ENCODE peak calls at places on chromosomes 2 and 18, in five cellular contexts. K is H1, R is neuronal stem cell, O is trophoblast cell, T is mesenchymal stem cell. Z is an unnamed sample.

GRCh38 chr18:4060427-4061281 is 394.5 kb downstream of the DLGAP1 start:
- DNase-seq in O (no peak), K (no peak), T (no peak), R (peak), Z (no peak)

GRCh38 chr2:2098458-2099167 is 232.5 kb downstream of the MYT1L start:
- DNase-seq in O (no peak), T (no peak), R (no peak), K (no peak), Z (no peak)

GRCh38 chr2:88077076-88077475 is 9.5 kb downstream of the SMYD1 start:
- DNase-seq in T (no peak), O (no peak), K (no peak), R (no peak), Z (no peak)

GRCh38 chr18:4024702-4025101 is 430.4 kb downstream of the DLGAP1 start:
- DNase-seq in T (no peak), O (no peak), R (no peak), K (no peak), Z (no peak)

GRCh38 chr18:71707400-71707799 is 836.7 kb downstream of the CBLN2 start:
- DNase-seq in R (no peak), O (no peak), T (no peak), K (no peak), Z (no peak)

GRCh38 chr2:38528008-38528442 is 74.7 kb downstream of the HNRNPLL start:
- DNase-seq in R (no peak), K (peak), O (peak), T (peak), Z (peak)

GRCh38 chr2:71223767-71224333 is 3.1 kb downstream of the PAIP2B start:
- DNase-seq in O (peak), K (peak), T (peak), R (peak), Z (peak)

GRCh38 chr2:138421971-138422335 is 79.6 kb upstream of the SPOPL start:
- DNase-seq in O (peak), K (no peak), R (no peak), T (peak), Z (peak)

GRCh38 chr2:69122271-69122670 is 109.3 kb downstream of the ANTXR1 start:
- DNase-seq in K (no peak), R (no peak), O (no peak), T (peak), Z (peak)

GRCh38 chr2:225272173-225272572 is 127.3 kb upstream of the NYAP2 start:
- DNase-seq in K (no peak), T (no peak), O (no peak), R (no peak), Z (no peak)

GRCh38 chr2:223054193-223054781 is 2.3 kb downstream of the KCNE4 start:
- DNase-seq in K (no peak), O (no peak), R (no peak), T (peak), Z (peak)

GRCh38 chr2:158457092-158457825 is 507 bp downstream of the PKP4 start:
- DNase-seq in O (peak), T (peak), K (peak), R (peak), Z (peak)

GRCh38 chr2:61534926-61535325 is 3.2 kb downstream of the XPO1 start:
- DNase-seq in T (no peak), R (no peak), K (no peak), O (no peak), Z (peak)

GRCh38 chr2:226446406-226447001 is 353.1 kb downstream of the IRS1 start:
- DNase-seq in R (no peak), K (no peak), T (no peak), O (no peak), Z (peak)

GRCh38 chr2:135987441-135987840 is 2.0 kb upstream of the DARS1 start:
- DNase-seq in K (no peak), O (no peak), T (no peak), R (no peak), Z (no peak)

GRCh38 chr2:217086038-217086522 is 226.2 kb upstream of the TNP1 start:
- DNase-seq in R (no peak), O (no peak), T (peak), K (no peak), Z (peak)

GRCh38 chr2:50535971-50536759 is 495.8 kb downstream of the NRXN1 start:
- DNase-seq in O (no peak), R (peak), K (no peak), T (peak), Z (peak)

GRCh38 chr2:218719457-218719856 is 8.8 kb downstream of the TTLL4 start:
- DNase-seq in T (no peak), K (no peak), R (no peak), O (no peak), Z (no peak)

GRCh38 chr2:80078290-80079036 is 226.1 kb downstream of the LRRTM1 start:
- DNase-seq in O (no peak), K (no peak), T (no peak), R (no peak), Z (no peak)

GRCh38 chr2:98799375-98800329 is 68.7 kb upstream of the MGAT4A start:
- DNase-seq in O (no peak), T (no peak), R (no peak), K (no peak), Z (no peak)

GRCh38 chr2:9481257-9481922 is 7.0 kb downstream of the IAH1 start:
- DNase-seq in T (peak), R (no peak), K (no peak), O (no peak), Z (peak)

GRCh38 chr2:232482301-232483238 is 5.1 kb downstream of the ECEL1 start:
- DNase-seq in O (no peak), K (no peak), R (no peak), T (no peak), Z (no peak)

GRCh38 chr2:171592026-171592555 is 69.8 kb downstream of the CYBRD1 start:
- DNase-seq in R (no peak), T (no peak), O (no peak), K (no peak), Z (no peak)

GRCh38 chr18:12639990-12640880 is 17.7 kb downstream of the SPIRE1 start:
- DNase-seq in O (peak), K (no peak), T (peak), R (no peak), Z (peak)

GRCh38 chr2:215410932-215411285 is 25.0 kb downstream of the FN1 start:
- DNase-seq in K (no peak), T (peak), O (no peak), R (no peak), Z (peak)

GRCh38 chr2:216802516-216803265 is 57.2 kb downstream of the TNP1 start:
- DNase-seq in R (no peak), K (no peak), O (no peak), T (no peak), Z (no peak)

GRCh38 chr2:120712180-120712678 is 23.4 kb upstream of the GLI2 start:
- DNase-seq in R (no peak), K (no peak), O (no peak), T (no peak), Z (peak)

GRCh38 chr2:144330951-144331651 is 188.8 kb downstream of the ZEB2 start:
- DNase-seq in T (peak), K (no peak), O (no peak), R (no peak), Z (peak)

GRCh38 chr2:152407204-152407721 is 72.3 kb downstream of the FMNL2 start:
- DNase-seq in R (peak), O (peak), K (peak), T (peak), Z (peak)

GRCh38 chr2:62137431-62137830 is 58.5 kb upstream of the B3GNT2 start:
- DNase-seq in R (no peak), K (no peak), T (peak), O (peak), Z (peak)

GRCh38 chr2:95053543-95053942 is 28.0 kb downstream of the MAL start:
- DNase-seq in O (no peak), T (no peak), K (peak), R (no peak), Z (no peak)

GRCh38 chr2:61178603-61179545 is 16.9 kb downstream of the C2orf74 start:
- DNase-seq in K (peak), R (no peak), O (no peak), T (peak), Z (peak)

GRCh38 chr2:161045726-161046125 is 114.5 kb upstream of the TANK start:
- DNase-seq in K (no peak), R (no peak), O (no peak), T (peak), Z (peak)

GRCh38 chr2:71578665-71579371 is 125.5 kb downstream of the DYSF start:
- DNase-seq in O (no peak), K (no peak), T (no peak), R (no peak), Z (peak)

GRCh38 chr2:160974803-160975202 is 185.4 kb upstream of the TANK start:
- DNase-seq in R (no peak), O (no peak), T (no peak), K (no peak), Z (peak)

GRCh38 chr2:39511786-39512433 is 74.8 kb upstream of the MAP4K3 start:
- DNase-seq in T (peak), R (peak), K (no peak), O (no peak), Z (no peak)

GRCh38 chr2:10721344-10722251 is at the start of gene ATP6V1C2:
- DNase-seq in K (peak), R (peak), T (no peak), O (peak), Z (no peak)

GRCh38 chr2:151922845-151923666 is 94.8 kb upstream of the ARL5A start:
- DNase-seq in K (no peak), O (peak), T (no peak), R (no peak), Z (no peak)

GRCh38 chr2:108786354-108787208 is at the start of gene CCDC138:
- DNase-seq in O (peak), K (peak), R (peak), T (peak), Z (peak)
- H3K18ac ChIP-seq in O (peak), K (no peak), R (peak), T (peak), Z (no peak)

GRCh38 chr2:27708666-27709065 is 45.0 kb downstream of the SLC4A1AP start:
- DNase-seq in K (no peak), R (no peak), O (no peak), T (no peak), Z (no peak)
- H4K91ac ChIP-seq in K (no peak), R (no peak), O (no peak), T (no peak), Z (no peak)

DNA sequence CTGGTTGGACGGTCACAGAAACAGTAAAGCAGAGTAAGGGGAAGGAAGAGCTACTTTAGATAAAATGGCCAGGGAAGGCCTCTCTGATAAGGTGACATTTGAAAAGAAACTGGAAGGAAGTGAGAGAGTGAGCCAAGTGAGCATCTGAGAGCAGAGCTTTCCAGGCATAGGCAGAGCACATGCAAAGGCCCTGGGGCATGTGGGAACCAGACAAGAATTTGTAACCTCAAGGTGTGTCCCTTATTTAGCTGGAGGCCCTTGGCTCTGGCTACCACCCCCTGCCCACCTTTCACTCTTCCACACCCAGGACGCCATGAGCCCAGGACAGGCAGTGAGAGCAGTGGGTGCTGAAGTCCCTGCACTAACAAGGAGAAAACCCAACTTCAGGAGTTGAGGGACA is 116.0 kb downstream of the CELF4 start:
- DNase-seq in K (no peak), T (no peak), R (no peak), O (no peak), Z (no peak)
- H3K18ac ChIP-seq in K (no peak), T (peak), R (peak), O (no peak), Z (no peak)

GRCh38 chr18:23635283-23636040 is 27.2 kb downstream of the ANKRD29 start:
- DNase-seq in O (no peak), R (no peak), T (no peak), K (no peak), Z (no peak)
- H4K91ac ChIP-seq in O (no peak), R (no peak), T (no peak), K (no peak), Z (no peak)

GRCh38 chr2:42129947-42130346 is 39.2 kb upstream of the EML4 start:
- DNase-seq in O (no peak), K (no peak), R (no peak), T (no peak), Z (no peak)

GRCh38 chr2:42132066-42132965 is 36.8 kb upstream of the EML4 start:
- DNase-seq in T (peak), K (no peak), O (peak), R (no peak), Z (peak)

GRCh38 chr2:42133771-42134195 is 35.4 kb upstream of the EML4 start:
- DNase-seq in O (no peak), T (peak), K (no peak), R (no peak), Z (no peak)

GRCh38 chr2:42135381-42136312 is 33.5 kb upstream of the EML4 start:
- DNase-seq in R (no peak), O (no peak), T (no peak), K (no peak), Z (no peak)

GRCh38 chr2:42132966-42133641 is 36.0 kb upstream of the EML4 start:
- DNase-seq in T (peak), R (peak), K (peak), O (peak), Z (peak)
- H3K18ac ChIP-seq in T (peak), R (peak), K (peak), O (peak), Z (peak)

DNA sequence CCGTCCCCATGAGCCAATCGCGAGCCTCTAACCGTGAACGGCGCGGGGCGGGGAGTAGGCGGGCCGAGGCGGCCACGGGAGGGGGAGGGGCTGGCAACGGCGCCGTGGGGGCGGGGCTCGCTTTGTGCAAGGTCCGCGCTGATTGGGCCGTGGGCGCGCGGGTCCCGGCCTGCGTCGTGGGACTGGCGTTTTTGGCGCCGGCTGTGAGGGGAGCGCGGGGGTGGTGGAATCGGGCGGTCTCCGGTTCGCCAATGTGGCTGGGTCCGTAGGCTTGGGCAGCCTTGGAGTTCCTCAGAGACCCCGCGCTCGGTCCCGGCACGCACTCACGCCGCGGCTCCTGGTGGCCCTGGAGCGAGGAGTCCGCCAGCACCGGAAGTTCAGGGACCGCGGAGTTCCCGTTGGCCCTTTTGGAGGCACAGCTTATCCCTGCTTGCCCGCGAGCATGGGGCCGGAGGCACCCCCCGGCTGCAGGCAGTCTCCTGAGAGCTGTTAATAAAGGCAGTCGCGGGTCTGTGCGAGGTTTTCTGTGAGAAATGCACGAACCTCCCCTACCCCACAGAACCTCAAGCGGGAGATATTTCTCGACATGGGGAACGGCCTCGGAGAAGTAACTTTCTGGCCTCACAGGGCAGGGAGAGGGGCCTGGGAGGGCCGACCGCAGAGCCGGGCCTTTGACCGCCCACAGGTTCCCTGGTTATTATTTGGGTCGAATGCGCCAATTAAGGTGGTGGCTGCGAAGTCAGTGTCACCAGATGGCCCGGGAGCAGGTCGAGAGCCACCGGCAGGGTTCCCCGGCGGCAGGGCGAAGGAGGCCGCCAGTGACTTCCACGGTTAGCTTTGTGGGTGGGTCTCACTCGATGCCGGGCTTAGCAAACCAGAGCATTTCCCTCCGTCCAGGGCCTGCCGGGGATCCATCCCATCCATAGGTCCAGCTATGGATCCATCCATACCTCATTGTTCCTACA is 574 bp upstream of the NCL start:
- DNase-seq in K (peak), R (peak), O (peak), T (no peak), Z (no peak)
- H4K91ac ChIP-seq in K (peak), R (peak), O (peak), T (peak), Z (peak)

GRCh38 chr18:35050638-35051287 is 9.6 kb downstream of the MAPRE2 start:
- DNase-seq in T (peak), K (no peak), O (no peak), R (no peak), Z (no peak)
- H3K18ac ChIP-seq in T (peak), K (no peak), O (no peak), R (no peak), Z (no peak)

GRCh38 chr2:176089843-176090395 is 2.6 kb upstream of the HOXD13 start:
- DNase-seq in T (no peak), O (no peak), R (no peak), K (peak), Z (no peak)
- H4K91ac ChIP-seq in T (no peak), O (no peak), R (no peak), K (no peak), Z (no peak)

GRCh38 chr2:30362468-30363081 is 84.5 kb upstream of the LCLAT1 start:
- DNase-seq in O (no peak), T (no peak), R (no peak), K (no peak), Z (peak)
- H3K18ac ChIP-seq in O (no peak), T (no peak), R (no peak), K (no peak), Z (peak)